ENCODE peak calls at places on chromosomes 1 and 21, in ten cellular contexts. One of them, this sample, is unnamed.

GRCh38 chr21:46195595-46196195 is 11.4 kb upstream of the SPATC1L start:
- DNase-seq in NB4: no peak
- DNase-seq in nephron progenitor cell: no peak
- DNase-seq in fibroblast of mammary gland: no peak
- DNase-seq in AG04450: no peak
- DNase-seq in K562: no peak
- DNase-seq in PC-9: no peak
- DNase-seq in A549: no peak
- DNase-seq in HFF-Myc: no peak
- DNase-seq in HepG2: no peak
- DNase-seq in this sample: no peak

GRCh38 chr1:160284220-160284781 is 632 bp downstream of the PEX19 start:
- DNase-seq in NB4: peak
- DNase-seq in nephron progenitor cell: no peak
- DNase-seq in fibroblast of mammary gland: peak
- DNase-seq in AG04450: peak
- DNase-seq in K562: peak
- DNase-seq in PC-9: peak
- DNase-seq in A549: peak
- DNase-seq in HFF-Myc: no peak
- DNase-seq in HepG2: peak
- DNase-seq in this sample: no peak

GRCh38 chr1:93448292-93448982 is 519 bp downstream of the FNBP1L start:
- DNase-seq in NB4: peak
- DNase-seq in nephron progenitor cell: peak
- DNase-seq in fibroblast of mammary gland: peak
- DNase-seq in AG04450: no peak
- DNase-seq in K562: peak
- DNase-seq in PC-9: peak
- DNase-seq in A549: peak
- DNase-seq in HFF-Myc: no peak
- DNase-seq in HepG2: peak
- DNase-seq in this sample: no peak

GRCh38 chr1:173866462-173866861 is 1.3 kb downstream of the GAS5 start:
- DNase-seq in NB4: peak
- DNase-seq in nephron progenitor cell: no peak
- DNase-seq in fibroblast of mammary gland: no peak
- DNase-seq in AG04450: no peak
- DNase-seq in K562: peak
- DNase-seq in PC-9: no peak
- DNase-seq in A549: no peak
- DNase-seq in HFF-Myc: no peak
- DNase-seq in HepG2: no peak
- DNase-seq in this sample: no peak

GRCh38 chr1:17046043-17046657 is 7.7 kb downstream of the SDHB start:
- DNase-seq in NB4: peak
- DNase-seq in nephron progenitor cell: no peak
- DNase-seq in fibroblast of mammary gland: peak
- DNase-seq in AG04450: peak
- DNase-seq in K562: peak
- DNase-seq in PC-9: peak
- DNase-seq in A549: peak
- DNase-seq in HFF-Myc: peak
- DNase-seq in HepG2: peak
- DNase-seq in this sample: peak

GRCh38 chr1:174998569-174999215 is 1.1 kb upstream of the CACYBP start:
- DNase-seq in NB4: peak
- DNase-seq in nephron progenitor cell: peak
- DNase-seq in fibroblast of mammary gland: peak
- DNase-seq in AG04450: no peak
- DNase-seq in K562: peak
- DNase-seq in PC-9: peak
- DNase-seq in A549: peak
- DNase-seq in HFF-Myc: no peak
- DNase-seq in HepG2: peak
- DNase-seq in this sample: peak

GRCh38 chr1:80657048-80657653 is 1143.6 kb upstream of the ADGRL2 start:
- DNase-seq in NB4: no peak
- DNase-seq in nephron progenitor cell: no peak
- DNase-seq in fibroblast of mammary gland: no peak
- DNase-seq in AG04450: no peak
- DNase-seq in K562: no peak
- DNase-seq in PC-9: no peak
- DNase-seq in A549: no peak
- DNase-seq in HFF-Myc: no peak
- DNase-seq in HepG2: peak
- DNase-seq in this sample: no peak

GRCh38 chr1:32939655-32940371 is 24.8 kb downstream of the RNF19B start:
- DNase-seq in NB4: peak
- DNase-seq in nephron progenitor cell: no peak
- DNase-seq in fibroblast of mammary gland: peak
- DNase-seq in AG04450: peak
- DNase-seq in K562: peak
- DNase-seq in PC-9: peak
- DNase-seq in A549: no peak
- DNase-seq in HFF-Myc: no peak
- DNase-seq in HepG2: no peak
- DNase-seq in this sample: no peak

GRCh38 chr1:152110365-152110859 is 4.8 kb downstream of the TCHH start:
- DNase-seq in NB4: peak
- DNase-seq in nephron progenitor cell: no peak
- DNase-seq in fibroblast of mammary gland: peak
- DNase-seq in AG04450: no peak
- DNase-seq in K562: no peak
- DNase-seq in PC-9: peak
- DNase-seq in A549: peak
- DNase-seq in HFF-Myc: no peak
- DNase-seq in HepG2: no peak
- DNase-seq in this sample: no peak

GRCh38 chr1:36693116-36693515 is 210.4 kb upstream of the CSF3R start:
- DNase-seq in NB4: no peak
- DNase-seq in nephron progenitor cell: no peak
- DNase-seq in fibroblast of mammary gland: no peak
- DNase-seq in AG04450: no peak
- DNase-seq in K562: no peak
- DNase-seq in PC-9: no peak
- DNase-seq in A549: no peak
- DNase-seq in HFF-Myc: no peak
- DNase-seq in HepG2: no peak
- DNase-seq in this sample: no peak

GRCh38 chr1:2408859-2409276 is 3.5 kb downstream of the PEX10 start:
- DNase-seq in NB4: no peak
- DNase-seq in nephron progenitor cell: no peak
- DNase-seq in fibroblast of mammary gland: no peak
- DNase-seq in AG04450: no peak
- DNase-seq in K562: no peak
- DNase-seq in PC-9: no peak
- DNase-seq in A549: no peak
- DNase-seq in HFF-Myc: no peak
- DNase-seq in HepG2: no peak
- DNase-seq in this sample: no peak

GRCh38 chr1:27616441-27616840 is 12.5 kb upstream of the AHDC1 start:
- DNase-seq in NB4: no peak
- DNase-seq in nephron progenitor cell: no peak
- DNase-seq in fibroblast of mammary gland: no peak
- DNase-seq in AG04450: no peak
- DNase-seq in K562: peak
- DNase-seq in PC-9: no peak
- DNase-seq in A549: no peak
- DNase-seq in HFF-Myc: no peak
- DNase-seq in HepG2: no peak
- DNase-seq in this sample: no peak

GRCh38 chr1:113320272-113320671 is 70.0 kb upstream of the MAGI3 start:
- DNase-seq in NB4: no peak
- DNase-seq in nephron progenitor cell: no peak
- DNase-seq in fibroblast of mammary gland: peak
- DNase-seq in AG04450: no peak
- DNase-seq in K562: no peak
- DNase-seq in PC-9: peak
- DNase-seq in A549: peak
- DNase-seq in HFF-Myc: no peak
- DNase-seq in HepG2: no peak
- DNase-seq in this sample: no peak

GRCh38 chr1:188237573-188238353 is 1409.0 kb downstream of the PLA2G4A start:
- DNase-seq in NB4: no peak
- DNase-seq in nephron progenitor cell: no peak
- DNase-seq in fibroblast of mammary gland: peak
- DNase-seq in AG04450: no peak
- DNase-seq in K562: no peak
- DNase-seq in PC-9: no peak
- DNase-seq in A549: peak
- DNase-seq in HFF-Myc: no peak
- DNase-seq in HepG2: no peak
- DNase-seq in this sample: peak

GRCh38 chr1:39294531-39294930 is 90.0 kb downstream of the MACF1 start:
- DNase-seq in NB4: no peak
- DNase-seq in nephron progenitor cell: no peak
- DNase-seq in fibroblast of mammary gland: peak
- DNase-seq in AG04450: no peak
- DNase-seq in K562: no peak
- DNase-seq in PC-9: no peak
- DNase-seq in A549: no peak
- DNase-seq in HFF-Myc: no peak
- DNase-seq in HepG2: no peak
- DNase-seq in this sample: no peak

GRCh38 chr1:107661142-107661541 is 303.8 kb downstream of the VAV3 start:
- DNase-seq in NB4: no peak
- DNase-seq in nephron progenitor cell: no peak
- DNase-seq in fibroblast of mammary gland: no peak
- DNase-seq in AG04450: no peak
- DNase-seq in K562: no peak
- DNase-seq in PC-9: no peak
- DNase-seq in A549: no peak
- DNase-seq in HFF-Myc: no peak
- DNase-seq in HepG2: no peak
- DNase-seq in this sample: no peak

DNA sequence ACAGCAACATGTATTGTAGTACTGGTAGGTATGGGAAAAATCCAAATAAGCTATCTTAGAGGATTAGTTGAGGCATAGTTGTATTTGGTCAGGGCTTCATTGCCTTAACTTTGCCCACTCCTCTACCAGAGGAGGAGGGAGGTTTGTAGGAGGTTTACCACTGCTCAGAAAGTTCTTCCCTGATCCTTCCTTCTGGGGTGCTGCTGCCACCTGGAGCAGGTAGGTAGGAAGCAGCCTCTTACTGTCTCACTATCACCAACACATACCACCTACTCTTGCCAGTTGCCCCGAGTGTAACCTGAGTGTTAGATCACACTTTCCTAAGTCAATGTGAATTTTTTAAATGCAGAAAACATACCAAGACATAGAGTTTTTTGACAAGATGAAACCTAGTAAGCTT is 24.1 kb upstream of the ZSWIM5 start:
- DNase-seq in NB4: no peak
- DNase-seq in nephron progenitor cell: no peak
- DNase-seq in fibroblast of mammary gland: no peak
- DNase-seq in AG04450: no peak
- DNase-seq in K562: peak
- DNase-seq in PC-9: no peak
- DNase-seq in A549: no peak
- DNase-seq in HFF-Myc: no peak
- DNase-seq in HepG2: peak
- DNase-seq in this sample: no peak
- TF ChIP-seq CTCF in NB4: no peak
- TF ChIP-seq CTCF in nephron progenitor cell: no peak
- TF ChIP-seq CTCF in fibroblast of mammary gland: no peak
- TF ChIP-seq CTCF in AG04450: no peak
- TF ChIP-seq CTCF in K562: no peak
- TF ChIP-seq CTCF in PC-9: peak
- TF ChIP-seq CTCF in A549: no peak
- TF ChIP-seq CTCF in HFF-Myc: no peak
- TF ChIP-seq CTCF in HepG2: peak
- TF ChIP-seq CTCF in this sample: no peak

DNA sequence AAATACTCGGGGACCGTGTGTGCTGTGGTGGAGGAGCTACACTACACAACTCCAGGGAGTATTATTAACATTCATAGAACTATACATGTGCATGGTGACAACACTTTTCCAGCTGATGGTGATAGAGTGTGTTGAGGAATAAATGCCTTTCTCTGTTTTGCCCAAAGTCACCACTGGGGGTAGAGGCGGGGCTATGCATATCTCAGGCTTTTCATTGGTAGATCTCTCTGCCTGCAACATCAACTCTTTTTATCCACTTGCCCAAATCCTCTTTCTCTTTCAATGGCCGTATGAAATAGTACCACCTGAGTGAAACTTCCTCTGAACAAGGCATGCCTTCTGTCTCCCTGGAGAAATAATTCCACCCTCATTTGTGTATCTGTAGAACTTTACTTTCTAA is 107.0 kb upstream of the C8B start:
- DNase-seq in NB4: peak
- DNase-seq in nephron progenitor cell: no peak
- DNase-seq in fibroblast of mammary gland: peak
- DNase-seq in AG04450: no peak
- DNase-seq in K562: peak
- DNase-seq in PC-9: no peak
- DNase-seq in A549: no peak
- DNase-seq in HFF-Myc: no peak
- DNase-seq in HepG2: no peak
- DNase-seq in this sample: no peak
- TF ChIP-seq CTCF in NB4: peak
- TF ChIP-seq CTCF in nephron progenitor cell: no peak
- TF ChIP-seq CTCF in fibroblast of mammary gland: peak
- TF ChIP-seq CTCF in AG04450: no peak
- TF ChIP-seq CTCF in K562: peak
- TF ChIP-seq CTCF in PC-9: no peak
- TF ChIP-seq CTCF in A549: no peak
- TF ChIP-seq CTCF in HFF-Myc: peak
- TF ChIP-seq CTCF in HepG2: no peak
- TF ChIP-seq CTCF in this sample: no peak

DNA sequence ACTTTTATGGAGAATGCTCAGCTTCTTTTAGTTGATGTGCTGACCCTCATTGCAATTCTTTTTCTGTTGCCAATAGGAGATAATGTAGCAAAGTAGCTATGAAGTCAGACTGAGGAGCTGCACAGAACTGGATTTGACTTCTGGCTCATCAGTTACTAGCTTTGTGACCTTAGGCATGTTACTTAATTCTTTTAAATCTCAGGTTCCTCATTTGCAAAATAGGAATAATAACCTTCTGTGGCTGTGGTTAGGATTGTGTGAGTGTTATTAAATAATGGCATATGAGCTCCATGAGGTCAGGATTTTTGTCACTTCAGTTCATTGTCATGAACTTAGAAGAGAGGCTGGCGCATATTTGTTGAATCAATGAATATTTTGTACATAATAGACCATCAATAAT is 237.6 kb upstream of the SGIP1 start:
- DNase-seq in NB4: peak
- DNase-seq in nephron progenitor cell: no peak
- DNase-seq in fibroblast of mammary gland: no peak
- DNase-seq in AG04450: no peak
- DNase-seq in K562: no peak
- DNase-seq in PC-9: no peak
- DNase-seq in A549: no peak
- DNase-seq in HFF-Myc: no peak
- DNase-seq in HepG2: no peak
- DNase-seq in this sample: no peak
- TF ChIP-seq CTCF in NB4: no peak
- TF ChIP-seq CTCF in nephron progenitor cell: no peak
- TF ChIP-seq CTCF in fibroblast of mammary gland: no peak
- TF ChIP-seq CTCF in AG04450: no peak
- TF ChIP-seq CTCF in K562: no peak
- TF ChIP-seq CTCF in PC-9: no peak
- TF ChIP-seq CTCF in A549: no peak
- TF ChIP-seq CTCF in HFF-Myc: no peak
- TF ChIP-seq CTCF in HepG2: no peak
- TF ChIP-seq CTCF in this sample: no peak

GRCh38 chr1:204296431-204296988 is 63.2 kb downstream of the PLEKHA6 start:
- DNase-seq in NB4: peak
- DNase-seq in nephron progenitor cell: peak
- DNase-seq in fibroblast of mammary gland: peak
- DNase-seq in AG04450: peak
- DNase-seq in K562: no peak
- DNase-seq in PC-9: peak
- DNase-seq in A549: no peak
- DNase-seq in HFF-Myc: no peak
- DNase-seq in HepG2: peak
- DNase-seq in this sample: peak
- TF ChIP-seq CTCF in NB4: no peak
- TF ChIP-seq CTCF in nephron progenitor cell: no peak
- TF ChIP-seq CTCF in fibroblast of mammary gland: no peak
- TF ChIP-seq CTCF in AG04450: no peak
- TF ChIP-seq CTCF in K562: no peak
- TF ChIP-seq CTCF in PC-9: no peak
- TF ChIP-seq CTCF in A549: no peak
- TF ChIP-seq CTCF in HFF-Myc: no peak
- TF ChIP-seq CTCF in HepG2: peak
- TF ChIP-seq CTCF in this sample: no peak